ENCODE peak calls at places on chromosomes 3 and 15, in nine cellular contexts. E is breast epithelium, V is B cell, D is neural crest cell, A is body of pancreas, H is OCI-LY7, U is H9, K is pancreas, P is heart left ventricle. M is an unnamed sample.

GRCh38 chr3:19931180-19931692 is 2.8 kb downstream of the EFHB start:
- DNase-seq in U (no peak), H (no peak), A (peak), V (no peak), P (no peak), E (no peak), K (no peak), D (no peak), M (peak)

GRCh38 chr3:112752092-112752512 is 94.6 kb downstream of the CD200R1L start:
- DNase-seq in E (no peak), V (no peak), H (no peak), D (no peak), A (no peak), K (no peak), U (no peak), P (no peak), M (no peak)

GRCh38 chr15:99076555-99077308 is 28.1 kb upstream of the SYNM start:
- DNase-seq in K (peak), H (peak), A (peak), D (peak), P (no peak), V (peak), E (peak), U (peak), M (no peak)

GRCh38 chr3:143751643-143752178 is 96.6 kb downstream of the SLC9A9 start:
- DNase-seq in P (no peak), U (no peak), K (no peak), A (no peak), V (peak), E (no peak), D (no peak), H (peak), M (no peak)

GRCh38 chr15:90618330-90619136 is 88.8 kb downstream of the CRTC3 start:
- DNase-seq in A (no peak), H (no peak), U (no peak), D (no peak), V (no peak), K (no peak), E (no peak), P (no peak), M (no peak)

GRCh38 chr3:130963878-130964277 is 62.7 kb downstream of the ASTE1 start:
- DNase-seq in E (no peak), K (no peak), U (no peak), P (no peak), D (no peak), H (no peak), A (no peak), V (no peak), M (no peak)

GRCh38 chr3:46759239-46760152 is 41.8 kb upstream of the PRSS50 start:
- DNase-seq in D (no peak), K (no peak), U (no peak), A (no peak), E (no peak), P (no peak), V (no peak), H (no peak), M (no peak)

GRCh38 chr3:133246119-133246518 is 153.7 kb upstream of the BFSP2 start:
- DNase-seq in K (no peak), A (no peak), H (no peak), E (no peak), U (no peak), P (no peak), D (no peak), V (no peak), M (no peak)

GRCh38 chr3:39915027-39915426 is 105.6 kb downstream of the MYRIP start:
- DNase-seq in A (no peak), V (no peak), P (no peak), H (no peak), K (no peak), E (no peak), U (no peak), D (no peak), M (no peak)

GRCh38 chr3:55066406-55067128 is 138.7 kb upstream of the LRTM1 start:
- DNase-seq in H (no peak), V (no peak), P (no peak), A (no peak), D (no peak), K (no peak), E (no peak), U (no peak), M (no peak)

GRCh38 chr3:31973837-31974236 is 7.2 kb downstream of the OSBPL10 start:
- DNase-seq in P (no peak), E (no peak), U (no peak), D (no peak), K (no peak), V (no peak), A (no peak), H (no peak), M (no peak)

GRCh38 chr3:48851407-48851806 is 3.7 kb upstream of the PRKAR2A start:
- DNase-seq in U (no peak), A (peak), P (no peak), V (no peak), E (no peak), K (no peak), H (peak), D (peak), M (no peak)

GRCh38 chr15:59376735-59377134 is 4.1 kb upstream of the MYO1E start:
- DNase-seq in D (no peak), E (no peak), A (no peak), K (no peak), U (no peak), P (no peak), V (no peak), H (peak), M (no peak)

GRCh38 chr3:120693439-120694172 is 11.6 kb upstream of the HGD start:
- DNase-seq in E (no peak), K (no peak), H (no peak), D (no peak), U (no peak), P (no peak), A (no peak), V (no peak), M (no peak)

GRCh38 chr3:192408007-192408655 is 319.2 kb downstream of the FGF12 start:
- DNase-seq in D (peak), V (no peak), P (peak), K (no peak), E (no peak), U (peak), H (no peak), A (no peak), M (no peak)

GRCh38 chr3:40989141-40990061 is 209.9 kb upstream of the CTNNB1 start:
- DNase-seq in H (no peak), D (no peak), U (no peak), A (no peak), V (no peak), K (no peak), P (no peak), E (no peak), M (no peak)

GRCh38 chr3:172087198-172087597 is 47.8 kb downstream of the FNDC3B start:
- DNase-seq in A (no peak), D (no peak), U (no peak), H (no peak), P (no peak), V (no peak), K (no peak), E (no peak), M (no peak)

GRCh38 chr15:100696452-100696851 is 94.1 kb downstream of the ASB7 start:
- DNase-seq in V (no peak), A (no peak), K (no peak), E (no peak), H (no peak), U (peak), D (no peak), P (no peak), M (no peak)

GRCh38 chr3:186099178-186099577 is 9.7 kb downstream of the ETV5 start:
- DNase-seq in D (no peak), K (peak), V (no peak), U (no peak), H (no peak), E (no peak), A (peak), P (no peak), M (no peak)

GRCh38 chr3:45055411-45056143 is 29.5 kb downstream of the CLEC3B start:
- DNase-seq in V (no peak), D (no peak), U (peak), E (no peak), P (no peak), H (peak), K (no peak), A (no peak), M (no peak)

GRCh38 chr3:100029689-100030088 is 84.6 kb downstream of the FILIP1L start:
- DNase-seq in H (no peak), E (no peak), D (no peak), A (no peak), U (no peak), K (no peak), P (no peak), V (no peak), M (no peak)

GRCh38 chr3:119643094-119643493 is 17.3 kb downstream of the POPDC2 start:
- DNase-seq in P (no peak), K (no peak), E (no peak), V (no peak), A (no peak), D (no peak), H (no peak), U (no peak), M (no peak)

GRCh38 chr3:135106445-135106844 is 311.4 kb downstream of the EPHB1 start:
- DNase-seq in V (no peak), A (peak), K (peak), P (no peak), U (peak), E (no peak), H (peak), D (peak), M (no peak)

GRCh38 chr3:167728176-167728575 is 6.5 kb downstream of the PDCD10 start:
- DNase-seq in D (no peak), K (no peak), H (no peak), A (no peak), U (no peak), E (no peak), P (no peak), V (no peak), M (no peak)

GRCh38 chr3:179410317-179410716 is 41.0 kb downstream of the GNB4 start:
- DNase-seq in U (no peak), P (no peak), A (no peak), K (no peak), E (no peak), D (no peak), V (no peak), H (peak), M (no peak)

GRCh38 chr15:78691167-78691872 is 50.3 kb upstream of the CHRNB4 start:
- DNase-seq in K (no peak), E (no peak), U (no peak), V (no peak), H (no peak), D (no peak), P (no peak), A (no peak), M (no peak)

GRCh38 chr15:40081691-40082194 is 26.9 kb downstream of the BMF start:
- DNase-seq in E (peak), H (no peak), D (peak), V (no peak), P (peak), U (peak), K (peak), A (peak), M (no peak)

GRCh38 chr3:71512000-71512399 is 71.5 kb downstream of the FOXP1 start:
- DNase-seq in E (no peak), D (no peak), P (no peak), H (peak), V (peak), A (no peak), K (no peak), U (peak), M (no peak)

GRCh38 chr3:124125320-124125719 is 133.4 kb upstream of the ROPN1 start:
- DNase-seq in U (no peak), E (no peak), H (no peak), K (no peak), A (no peak), P (no peak), V (no peak), D (no peak), M (no peak)

GRCh38 chr3:73024836-73025235 is 28.2 kb downstream of the PPP4R2 start:
- DNase-seq in K (no peak), A (no peak), D (no peak), H (no peak), P (no peak), V (no peak), U (no peak), E (no peak), M (no peak)

GRCh38 chr3:108099203-108099602 is 8.4 kb upstream of the CD47 start:
- DNase-seq in V (no peak), P (no peak), H (no peak), U (no peak), A (no peak), E (no peak), K (no peak), D (no peak), M (no peak)

GRCh38 chr15:75666823-75667501 is 19.2 kb downstream of the SNX33 start:
- DNase-seq in U (no peak), H (no peak), P (peak), A (peak), D (no peak), V (no peak), E (peak), K (peak), M (no peak)
- TF ChIP-seq CTCF in U (no peak), H (no peak), P (no peak), A (no peak), D (no peak), V (no peak), E (no peak), K (no peak), M (no peak)

GRCh38 chr3:37571269-37571668 is 290.4 kb upstream of the CTDSPL start:
- DNase-seq in H (no peak), A (no peak), U (no peak), D (no peak), P (no peak), K (no peak), V (no peak), E (no peak), M (no peak)
- TF ChIP-seq CTCF in H (peak), A (no peak), U (no peak), D (no peak), P (no peak), K (no peak), V (no peak), E (no peak), M (no peak)

DNA sequence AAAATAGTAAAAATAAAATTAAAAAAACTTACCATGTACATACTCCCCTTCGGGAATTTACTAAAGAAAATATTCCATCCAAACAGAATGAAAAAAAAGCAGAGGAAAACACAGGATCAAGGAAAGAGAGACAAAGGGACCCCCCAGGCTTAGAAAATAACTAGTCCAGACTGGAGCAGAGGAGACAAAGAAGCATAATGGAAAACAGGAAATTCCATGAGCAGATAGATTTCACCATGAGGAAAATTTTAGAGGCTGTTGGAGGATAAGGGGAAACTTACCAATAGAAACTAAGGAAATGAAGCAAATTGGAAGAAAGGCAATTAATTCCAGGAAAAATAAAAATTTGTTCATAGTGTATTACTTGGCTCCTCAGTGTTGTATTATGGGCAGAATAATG is 36.7 kb downstream of the SLC27A2 start:
- DNase-seq in E (no peak), A (no peak), U (no peak), D (no peak), H (no peak), K (no peak), V (no peak), P (no peak), M (no peak)
- TF ChIP-seq CTCF in E (no peak), A (no peak), U (no peak), D (no peak), H (no peak), K (no peak), V (no peak), P (no peak), M (no peak)

DNA sequence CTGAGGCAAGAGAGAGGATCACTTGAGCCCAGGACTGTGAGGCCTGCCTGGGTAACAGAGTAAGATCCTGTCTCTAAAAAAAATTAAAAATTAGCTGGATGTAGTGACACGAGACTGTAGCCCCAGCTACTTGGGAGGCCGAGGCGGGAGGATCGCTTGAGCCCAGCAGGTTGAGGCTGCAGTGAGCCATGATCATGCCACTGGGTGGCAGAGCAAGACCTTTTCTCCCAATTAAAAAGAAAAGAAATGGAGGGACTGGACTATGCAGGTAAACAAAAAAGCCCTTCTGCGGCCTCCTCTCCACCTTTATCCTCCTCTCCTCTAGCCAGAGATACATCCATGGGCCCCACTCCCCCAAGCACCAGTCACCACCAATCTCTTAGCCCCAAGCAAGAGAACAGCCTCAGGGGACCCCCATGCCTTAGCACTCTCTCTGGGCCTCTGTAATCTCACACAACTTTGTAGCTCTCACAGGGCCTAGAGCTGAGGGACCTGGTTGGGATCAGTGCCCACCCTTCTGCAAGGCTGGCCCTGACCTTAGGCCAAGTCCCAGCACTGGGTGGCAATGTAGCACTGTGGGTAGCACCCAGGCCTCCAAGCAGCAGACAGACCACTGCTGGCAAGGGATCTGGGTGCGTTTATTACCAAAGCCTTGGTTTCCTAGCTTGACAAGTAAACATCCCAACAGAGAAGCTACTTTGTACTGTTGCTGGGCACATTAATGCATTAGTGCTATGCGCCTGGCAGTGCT is 43.4 kb downstream of the FAM174B start:
- DNase-seq in D (no peak), V (no peak), P (no peak), K (no peak), U (no peak), H (peak), A (no peak), E (no peak), M (no peak)
- TF ChIP-seq CTCF in D (no peak), V (no peak), P (no peak), K (no peak), U (peak), H (no peak), A (no peak), E (no peak), M (no peak)

M was measured in CD14-positive monocyte.